ENCODE peak calls at places on chromosomes 7 and 10, in ten cellular contexts. S, D, O, E, I, N, B, F, G and L are unnamed samples.

GRCh38 chr7:120052884-120053382 is 220.0 kb upstream of the KCND2 start:
- DNase-seq in S (no peak), D (peak), O (no peak), E (peak), I (peak), N (no peak), B (peak), F (peak), G (peak), L (no peak)

GRCh38 chr7:40192036-40192435 is 57.2 kb downstream of the SUGCT start:
- DNase-seq in S (peak), D (no peak), O (no peak), E (peak), I (no peak), N (no peak), B (peak), F (peak), G (peak), L (no peak)

GRCh38 chr10:111756541-111757061 is 427.0 kb downstream of the GPAM start:
- DNase-seq in S (no peak), D (peak), O (peak), E (no peak), I (peak), N (peak), B (no peak), F (peak), G (peak), L (peak)

GRCh38 chr10:482036-482435 is 207.4 kb downstream of the DIP2C start:
- DNase-seq in S (no peak), D (peak), O (no peak), E (no peak), I (no peak), N (no peak), B (no peak), F (no peak), G (no peak), L (no peak)

GRCh38 chr10:133388265-133388972 is 5.5 kb upstream of the MTG1 start:
- DNase-seq in S (no peak), D (no peak), O (no peak), E (no peak), I (no peak), N (no peak), B (no peak), F (no peak), G (no peak), L (peak)

GRCh38 chr10:69073025-69073424 is 14.9 kb upstream of the SRGN start:
- DNase-seq in S (no peak), D (no peak), O (no peak), E (no peak), I (no peak), N (no peak), B (no peak), F (no peak), G (no peak), L (no peak)

GRCh38 chr10:59388577-59388976 is 26.2 kb upstream of the FAM13C start:
- DNase-seq in S (no peak), D (no peak), O (peak), E (no peak), I (no peak), N (no peak), B (no peak), F (no peak), G (no peak), L (no peak)

GRCh38 chr10:99431190-99431549 is 746 bp upstream of the GOT1 start:
- DNase-seq in S (no peak), D (peak), O (peak), E (peak), I (no peak), N (peak), B (peak), F (peak), G (peak), L (peak)

GRCh38 chr10:30529373-30529998 is 95.5 kb downstream of the MAP3K8 start:
- DNase-seq in S (no peak), D (peak), O (no peak), E (no peak), I (no peak), N (peak), B (no peak), F (no peak), G (no peak), L (no peak)

GRCh38 chr7:96596120-96596826 is 113.4 kb downstream of the SEM1 start:
- DNase-seq in S (peak), D (no peak), O (peak), E (no peak), I (no peak), N (no peak), B (peak), F (peak), G (peak), L (peak)
- TF ChIP-seq CTCF in S (no peak), D (peak), O (no peak), E (no peak), I (no peak), N (no peak), B (peak), F (peak), G (peak), L (no peak)

DNA sequence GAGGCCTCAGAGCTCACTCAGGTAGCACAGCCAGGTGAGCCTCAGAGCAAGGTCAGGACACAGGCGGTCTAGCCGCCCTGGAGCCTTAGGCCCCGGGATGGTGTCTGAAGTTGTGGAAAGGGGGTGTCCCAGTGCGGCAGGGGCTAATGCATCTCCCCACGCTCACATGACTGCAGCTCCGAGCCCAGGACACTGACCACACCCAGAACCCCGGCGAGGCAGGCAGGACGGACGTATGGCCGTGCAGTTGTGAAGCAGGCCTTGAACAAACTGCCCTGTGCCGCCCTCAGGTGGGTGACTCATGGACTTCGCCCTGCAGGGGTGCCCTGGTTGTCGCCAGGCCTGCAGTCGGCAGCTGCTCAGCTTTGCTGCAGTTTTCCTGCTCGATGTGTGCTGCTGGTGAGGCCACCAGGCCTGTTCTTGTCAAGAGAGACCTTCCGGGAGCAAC is 5.0 kb upstream of the PRKAR1B start:
- DNase-seq in S (no peak), D (peak), O (no peak), E (no peak), I (no peak), N (peak), B (peak), F (no peak), G (peak), L (no peak)
- TF ChIP-seq CTCF in S (no peak), D (peak), O (no peak), E (no peak), I (peak), N (no peak), B (no peak), F (no peak), G (peak), L (no peak)

GRCh38 chr7:36895112-36895511 is 170.8 kb upstream of the AOAH start:
- DNase-seq in S (no peak), D (no peak), O (no peak), E (no peak), I (peak), N (no peak), B (no peak), F (peak), G (no peak), L (no peak)
- TF ChIP-seq CTCF in S (no peak), D (no peak), O (no peak), E (no peak), I (no peak), N (no peak), B (no peak), F (no peak), G (no peak), L (no peak)

GRCh38 chr7:139619367-139619657 is 95.8 kb downstream of the CLEC2L start:
- DNase-seq in S (no peak), D (no peak), O (no peak), E (peak), I (no peak), N (no peak), B (peak), F (no peak), G (peak), L (no peak)

GRCh38 chr7:139620676-139621344 is 97.3 kb downstream of the CLEC2L start:
- DNase-seq in S (no peak), D (peak), O (peak), E (peak), I (no peak), N (peak), B (peak), F (peak), G (peak), L (peak)

GRCh38 chr7:139614886-139615285 is 91.4 kb downstream of the CLEC2L start:
- DNase-seq in S (no peak), D (no peak), O (no peak), E (no peak), I (no peak), N (no peak), B (no peak), F (no peak), G (no peak), L (no peak)

GRCh38 chr7:139617074-139617473 is 93.6 kb downstream of the CLEC2L start:
- DNase-seq in S (no peak), D (no peak), O (no peak), E (no peak), I (no peak), N (no peak), B (no peak), F (no peak), G (no peak), L (no peak)

GRCh38 chr7:139618482-139619366 is 95.2 kb downstream of the CLEC2L start:
- DNase-seq in S (no peak), D (no peak), O (peak), E (peak), I (no peak), N (peak), B (peak), F (peak), G (peak), L (peak)
- TF ChIP-seq CTCF in S (peak), D (peak), O (peak), E (peak), I (peak), N (peak), B (peak), F (peak), G (peak), L (peak)

GRCh38 chr7:78363866-78364265 is 565.3 kb downstream of the PHTF2 start:
- DNase-seq in S (no peak), D (no peak), O (no peak), E (no peak), I (no peak), N (no peak), B (no peak), F (no peak), G (no peak), L (peak)
- TF ChIP-seq CTCF in S (no peak), D (no peak), O (peak), E (no peak), I (no peak), N (no peak), B (peak), F (no peak), G (no peak), L (no peak)

DNA sequence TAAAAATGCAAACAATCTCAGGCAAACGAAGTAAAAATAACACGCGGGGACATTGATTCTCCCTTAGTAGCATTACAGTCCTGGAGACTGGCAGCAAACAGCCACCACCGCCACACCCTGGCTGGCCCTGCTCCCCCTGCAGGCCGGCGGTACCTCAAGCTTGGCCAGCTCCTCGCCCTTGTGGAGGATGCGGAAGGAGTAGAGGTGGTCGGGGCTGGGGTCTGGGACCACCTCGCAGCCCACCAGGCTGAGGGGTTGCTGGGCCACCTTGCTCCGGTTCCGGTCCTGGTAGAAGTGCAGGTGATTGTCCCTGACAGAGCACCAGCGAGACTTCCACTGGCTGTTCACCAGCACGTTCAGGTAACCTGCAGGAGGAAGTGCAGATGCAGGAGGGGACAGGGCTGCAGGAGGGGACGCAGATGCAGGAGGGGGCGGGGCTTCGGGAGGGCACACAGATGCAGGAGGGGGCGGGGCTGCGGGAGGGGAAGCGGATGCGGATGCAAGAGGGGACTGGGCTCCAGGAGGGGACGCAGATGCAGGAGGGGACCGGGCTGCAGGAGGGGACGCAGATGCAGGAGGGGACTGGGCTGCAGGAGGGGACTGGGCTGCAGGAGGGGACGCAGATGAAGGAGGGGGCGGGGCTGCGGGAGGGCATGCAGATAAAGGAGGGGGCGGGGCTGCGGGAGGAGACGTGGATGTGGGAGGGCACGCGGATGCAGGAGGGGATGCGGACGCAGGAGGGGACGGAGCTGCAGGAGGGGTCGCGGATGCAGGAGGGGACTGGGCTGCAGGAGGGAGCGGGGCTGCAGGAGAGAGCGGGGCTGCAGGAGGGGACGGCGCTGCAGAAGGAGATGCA is 65.7 kb downstream of the VWA2 start:
- DNase-seq in S (no peak), D (no peak), O (peak), E (no peak), I (no peak), N (peak), B (no peak), F (no peak), G (no peak), L (peak)
- TF ChIP-seq CTCF in S (peak), D (peak), O (peak), E (peak), I (peak), N (peak), B (peak), F (peak), G (no peak), L (peak)

GRCh38 chr7:54664235-54665228 is 94.5 kb downstream of the SEC61G start:
- DNase-seq in S (no peak), D (peak), O (peak), E (peak), I (no peak), N (peak), B (no peak), F (peak), G (peak), L (peak)
- TF ChIP-seq CTCF in S (peak), D (peak), O (peak), E (peak), I (peak), N (no peak), B (no peak), F (peak), G (peak), L (peak)